ENCODE peak calls at places on chromosome 6, in ten cellular contexts. D is neural progenitor cell, O is HFF-Myc, A is AG09319, L is lower lobe of right lung, J is A549, G is heart left ventricle, H is endothelial cell, R is NB4, E is fibroblast of pulmonary artery. I is an unnamed sample.

GRCh38 chr6:14824835-14825223 is 421.0 kb upstream of the JARID2 start:
- DNase-seq in D (peak; percentile 47), O (no peak), A (no peak), L (no peak), J (no peak), G (no peak), H (no peak), R (peak; percentile 29), E (no peak), I (no peak)

GRCh38 chr6:124793406-124793805 is 168.8 kb upstream of the RNF217 start:
- DNase-seq in D (no peak), O (no peak), A (no peak), L (no peak), J (no peak), G (no peak), H (no peak), R (no peak), E (peak; percentile 3), I (no peak)

GRCh38 chr6:134111062-134111677 is 58.7 kb upstream of the SLC2A12 start:
- DNase-seq in D (peak; percentile 74), O (peak; percentile 27), A (peak; percentile 14), L (no peak), J (peak; percentile 53), G (no peak), H (peak; percentile 34), R (peak; percentile 80), E (peak; percentile 72), I (no peak)

GRCh38 chr6:5030596-5031136 is 26.8 kb upstream of the RPP40 start:
- DNase-seq in D (peak; percentile 88), O (peak; percentile 86), A (peak; percentile 38), L (peak; percentile 83), J (peak; percentile 37), G (peak; percentile 78), H (peak; percentile 87), R (peak; percentile 95), E (peak; percentile 90), I (peak; percentile 63)

GRCh38 chr6:49799090-49799489 is 12.0 kb upstream of the PGK2 start:
- DNase-seq in D (no peak), O (no peak), A (no peak), L (no peak), J (no peak), G (no peak), H (no peak), R (no peak), E (no peak), I (no peak)

GRCh38 chr6:21678990-21679389 is 85.4 kb downstream of the SOX4 start:
- DNase-seq in D (no peak), O (no peak), A (no peak), L (no peak), J (peak; percentile 32), G (no peak), H (no peak), R (no peak), E (peak; percentile 73), I (no peak)

GRCh38 chr6:17725083-17725482 is 18.4 kb upstream of the NUP153 start:
- DNase-seq in D (no peak), O (no peak), A (no peak), L (no peak), J (no peak), G (peak; percentile 77), H (peak; percentile 48), R (peak; percentile 72), E (peak; percentile 88), I (peak; percentile 68)

GRCh38 chr6:167555836-167556235 is 230.9 kb downstream of the TTLL2 start:
- DNase-seq in D (no peak), O (no peak), A (no peak), L (no peak), J (no peak), G (no peak), H (no peak), R (no peak), E (no peak), I (no peak)

GRCh38 chr6:106273087-106273486 is 52.5 kb downstream of the ATG5 start:
- DNase-seq in D (no peak), O (no peak), A (no peak), L (no peak), J (no peak), G (no peak), H (no peak), R (no peak), E (no peak), I (no peak)
- TF ChIP-seq CTCF in D (no peak), O (no peak), A (no peak), L (no peak), J (no peak), G (no peak), H (no peak), R (no peak), E (no peak), I (no peak)

GRCh38 chr6:148599967-148600426 is 146.8 kb upstream of the UST start:
- DNase-seq in D (peak; percentile 34), O (no peak), A (no peak), L (no peak), J (no peak), G (no peak), H (no peak), R (no peak), E (no peak), I (no peak)
- TF ChIP-seq CTCF in D (no peak), O (no peak), A (no peak), L (no peak), J (no peak), G (no peak), H (no peak), R (no peak), E (no peak), I (no peak)

DNA sequence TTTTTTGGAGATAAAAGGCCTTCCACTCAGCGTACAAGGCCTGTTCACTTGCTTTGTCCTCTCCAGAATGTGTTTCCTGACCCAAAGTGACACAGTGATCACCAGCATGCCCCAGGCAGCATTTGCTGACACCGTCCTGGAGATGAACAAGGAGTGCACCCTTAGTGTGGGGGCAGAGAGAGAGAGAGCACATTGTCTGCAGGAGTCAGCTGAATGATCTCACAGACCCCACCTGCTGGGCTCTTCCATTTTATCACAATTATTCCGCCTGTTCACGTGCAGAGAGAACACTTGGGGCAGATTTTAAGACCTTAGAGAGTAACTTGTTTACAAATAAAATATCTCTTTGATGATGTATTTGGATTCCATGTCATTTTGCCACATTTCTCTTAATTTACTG is 22.4 kb upstream of the MAS1L start:
- DNase-seq in D (peak; percentile 48), O (no peak), A (no peak), L (no peak), J (no peak), G (no peak), H (no peak), R (peak; percentile 36), E (no peak), I (no peak)
- TF ChIP-seq CTCF in D (no peak), O (no peak), A (no peak), L (no peak), J (no peak), G (no peak), H (no peak), R (peak; percentile 15), E (no peak), I (no peak)

GRCh38 chr6:168888786-168889345 is 364.8 kb downstream of the THBS2 start:
- DNase-seq in D (no peak), O (no peak), A (no peak), L (no peak), J (no peak), G (no peak), H (no peak), R (no peak), E (no peak), I (no peak)

GRCh38 chr6:168890306-168890995 is 363.2 kb downstream of the THBS2 start:
- DNase-seq in D (no peak), O (no peak), A (no peak), L (no peak), J (no peak), G (no peak), H (no peak), R (no peak), E (no peak), I (no peak)

GRCh38 chr6:168888102-168888501 is 365.5 kb downstream of the THBS2 start:
- DNase-seq in D (no peak), O (no peak), A (no peak), L (no peak), J (no peak), G (no peak), H (no peak), R (no peak), E (no peak), I (no peak)

GRCh38 chr6:168895102-168895812 is 358.4 kb downstream of the THBS2 start:
- DNase-seq in D (peak; percentile 80), O (peak; percentile 45), A (peak; percentile 36), L (peak; percentile 84), J (peak; percentile 81), G (peak; percentile 81), H (peak; percentile 86), R (peak; percentile 88), E (peak; percentile 78), I (peak; percentile 78)

GRCh38 chr6:168892031-168892430 is 361.6 kb downstream of the THBS2 start:
- DNase-seq in D (no peak), O (no peak), A (no peak), L (no peak), J (no peak), G (no peak), H (no peak), R (no peak), E (no peak), I (no peak)
- TF ChIP-seq CTCF in D (no peak), O (no peak), A (no peak), L (no peak), J (no peak), G (no peak), H (no peak), R (no peak), E (no peak), I (no peak)

GRCh38 chr6:82416346-82416745 is 52.7 kb downstream of the TPBG start:
- DNase-seq in D (no peak), O (no peak), A (no peak), L (no peak), J (no peak), G (no peak), H (no peak), R (no peak), E (no peak), I (no peak)
- TF ChIP-seq CTCF in D (no peak), O (no peak), A (no peak), L (no peak), J (no peak), G (no peak), H (no peak), R (no peak), E (no peak), I (no peak)